ENCODE peak calls at places on chromosomes 1 and 21, in seven cellular contexts. C, B, S, X, W, R and Q are unnamed samples.

GRCh38 chr1:83102630-83103071 is 896.3 kb downstream of the TTLL7 start:
- DNase-seq in C (no peak), B (no peak), S (no peak), X (no peak), W (no peak), R (no peak), Q (no peak)

GRCh38 chr21:38351176-38351959 is 94.6 kb downstream of the KCNJ15 start:
- DNase-seq in C (no peak), B (no peak), S (no peak), X (no peak), W (peak), R (no peak), Q (no peak)

GRCh38 chr1:72051538-72051937 is 230.8 kb downstream of the NEGR1 start:
- DNase-seq in C (peak), B (no peak), S (no peak), X (no peak), W (no peak), R (no peak), Q (no peak)

GRCh38 chr1:234907585-234908457 is 220.8 kb downstream of the TOMM20 start:
- DNase-seq in C (no peak), B (no peak), S (no peak), X (no peak), W (peak), R (peak), Q (no peak)

GRCh38 chr1:2952371-2952770 is 68.9 kb upstream of the ACTRT2 start:
- DNase-seq in C (no peak), B (no peak), S (no peak), X (no peak), W (no peak), R (no peak), Q (no peak)

GRCh38 chr1:236978740-236979139 is 25.5 kb downstream of the MT1HL1 start:
- DNase-seq in C (no peak), B (no peak), S (no peak), X (no peak), W (no peak), R (no peak), Q (no peak)

GRCh38 chr1:62407398-62408009 is 29.3 kb upstream of the USP1 start:
- DNase-seq in C (no peak), B (no peak), S (peak), X (peak), W (peak), R (peak), Q (no peak)

GRCh38 chr21:44593598-44594405 is 1.5 kb upstream of the KRTAP10-6 start:
- DNase-seq in C (no peak), B (no peak), S (no peak), X (no peak), W (peak), R (no peak), Q (no peak)

GRCh38 chr21:34724131-34724856 is 55.5 kb downstream of the CLIC6 start:
- DNase-seq in C (no peak), B (no peak), S (no peak), X (no peak), W (peak), R (no peak), Q (no peak)

GRCh38 chr1:206486995-206487788 is 16.9 kb downstream of the IKBKE start:
- DNase-seq in C (no peak), B (no peak), S (no peak), X (no peak), W (no peak), R (no peak), Q (no peak)

GRCh38 chr1:116923421-116923820 is 13.7 kb downstream of the PTGFRN start:
- DNase-seq in C (no peak), B (no peak), S (no peak), X (no peak), W (peak), R (no peak), Q (no peak)

GRCh38 chr1:1162597-1163537 is 10.8 kb upstream of the TTLL10 start:
- DNase-seq in C (no peak), B (no peak), S (no peak), X (no peak), W (no peak), R (no peak), Q (no peak)

GRCh38 chr1:230753586-230754251 is 6.5 kb downstream of the CAPN9 start:
- DNase-seq in C (no peak), B (peak), S (peak), X (peak), W (peak), R (no peak), Q (peak)

GRCh38 chr21:35352066-35352770 is 303.1 kb upstream of the RUNX1 start:
- DNase-seq in C (no peak), B (no peak), S (no peak), X (no peak), W (peak), R (peak), Q (no peak)

GRCh38 chr1:38197566-38197965 is 151.0 kb upstream of the POU3F1 start:
- DNase-seq in C (no peak), B (no peak), S (no peak), X (no peak), W (no peak), R (no peak), Q (no peak)

GRCh38 chr21:21003701-21004100 is 5.5 kb downstream of the NCAM2 start:
- DNase-seq in C (no peak), B (no peak), S (no peak), X (peak), W (peak), R (no peak), Q (no peak)

GRCh38 chr1:89274431-89274857 is 1.8 kb upstream of the GBP5 start:
- DNase-seq in C (no peak), B (no peak), S (peak), X (no peak), W (peak), R (peak), Q (no peak)

GRCh38 chr1:213622365-213623087 is 365.2 kb upstream of the PROX1 start:
- DNase-seq in C (no peak), B (no peak), S (peak), X (no peak), W (no peak), R (no peak), Q (no peak)

GRCh38 chr1:111672338-111672737 is 52.7 kb downstream of the RAP1A start:
- DNase-seq in C (no peak), B (no peak), S (no peak), X (no peak), W (no peak), R (peak), Q (no peak)

GRCh38 chr21:28375708-28376385 is 616.8 kb downstream of the LTN1 start:
- DNase-seq in C (no peak), B (no peak), S (no peak), X (no peak), W (peak), R (peak), Q (no peak)

GRCh38 chr21:35179990-35180557 is 131.0 kb upstream of the RUNX1 start:
- DNase-seq in C (no peak), B (no peak), S (no peak), X (no peak), W (peak), R (no peak), Q (no peak)

GRCh38 chr1:175129997-175130648 is 62.5 kb downstream of the KIAA0040 start:
- DNase-seq in C (no peak), B (peak), S (no peak), X (peak), W (no peak), R (no peak), Q (peak)

GRCh38 chr1:100762461-100762860 is 42.9 kb downstream of the VCAM1 start:
- DNase-seq in C (no peak), B (no peak), S (no peak), X (no peak), W (no peak), R (no peak), Q (no peak)

GRCh38 chr1:86776108-86776507 is 71.7 kb downstream of the SH3GLB1 start:
- DNase-seq in C (no peak), B (no peak), S (no peak), X (no peak), W (peak), R (no peak), Q (no peak)

GRCh38 chr1:64744492-64745180 is at the start of gene RAVER2:
- DNase-seq in C (peak), B (peak), S (peak), X (no peak), W (peak), R (no peak), Q (no peak)

GRCh38 chr1:156195853-156196252 is 1.9 kb downstream of the SLC25A44 start:
- DNase-seq in C (no peak), B (no peak), S (no peak), X (no peak), W (no peak), R (no peak), Q (no peak)

GRCh38 chr21:36999131-36999898 is 7.2 kb upstream of the RIPPLY3 start:
- DNase-seq in C (no peak), B (no peak), S (no peak), X (no peak), W (no peak), R (no peak), Q (no peak)

GRCh38 chr21:38311765-38312164 is 55.0 kb downstream of the KCNJ15 start:
- DNase-seq in C (no peak), B (no peak), S (no peak), X (no peak), W (no peak), R (no peak), Q (no peak)

GRCh38 chr1:235888119-235888643 is 21.5 kb upstream of the LYST start:
- DNase-seq in C (no peak), B (no peak), S (peak), X (no peak), W (no peak), R (no peak), Q (no peak)

GRCh38 chr1:26145041-26145959 is 13.6 kb upstream of the FAM110D start:
- DNase-seq in C (peak), B (peak), S (peak), X (peak), W (peak), R (peak), Q (peak)

GRCh38 chr1:2098839-2099785 is 48.9 kb downstream of the PRKCZ start:
- DNase-seq in C (no peak), B (no peak), S (no peak), X (no peak), W (no peak), R (no peak), Q (no peak)

GRCh38 chr1:42692461-42692860 is 10.2 kb downstream of the YBX1 start:
- DNase-seq in C (no peak), B (no peak), S (no peak), X (no peak), W (no peak), R (no peak), Q (no peak)

GRCh38 chr1:114113801-114114750 is 39.6 kb downstream of the SYT6 start:
- DNase-seq in C (no peak), B (peak), S (no peak), X (no peak), W (no peak), R (no peak), Q (no peak)

DNA sequence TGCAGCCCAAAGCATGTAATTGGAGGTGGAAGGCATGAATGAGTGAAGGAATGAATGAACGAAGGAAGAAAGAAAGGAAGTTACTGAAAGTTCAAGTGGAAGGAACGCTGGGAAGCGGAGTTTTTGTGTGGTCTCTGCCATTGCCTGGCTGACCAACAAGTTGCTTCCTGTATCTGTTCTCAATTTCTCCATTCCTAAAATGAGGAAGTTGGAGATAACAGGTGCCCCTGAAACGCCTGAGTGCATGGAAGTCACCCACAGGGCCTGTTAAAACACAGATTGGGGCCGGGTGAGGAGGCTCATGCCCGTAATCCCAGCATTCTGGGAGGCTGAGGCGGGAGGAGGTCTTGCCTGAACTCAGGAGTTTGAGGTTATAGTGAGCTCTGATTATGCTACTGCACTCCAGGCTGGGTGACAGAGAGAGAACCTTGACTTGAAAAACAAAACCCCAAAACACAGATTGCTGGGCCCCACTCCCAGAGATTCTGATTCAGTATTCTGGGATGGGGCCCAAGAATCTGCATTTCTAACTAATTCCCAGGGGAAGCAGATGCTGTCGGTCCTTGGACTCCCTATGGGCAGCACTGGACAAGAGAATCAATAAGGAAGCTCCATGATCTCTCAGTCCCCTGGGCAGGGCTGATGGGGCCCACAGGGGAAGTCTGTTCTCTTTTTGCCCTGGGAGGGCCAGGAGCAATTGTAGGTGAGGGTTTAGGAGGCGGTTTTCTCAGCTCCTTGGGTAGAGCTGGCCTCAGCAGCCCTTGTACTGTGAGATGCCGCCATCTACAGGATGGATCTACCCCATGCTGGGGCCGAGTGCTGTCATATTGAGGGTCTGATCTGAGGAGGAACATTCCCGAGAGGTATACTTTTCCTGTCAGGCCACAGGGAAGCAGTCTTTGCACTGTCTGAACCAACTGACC is 3.3 kb upstream of the CNR2 start:
- DNase-seq in C (no peak), B (peak), S (peak), X (peak), W (peak), R (no peak), Q (peak)
- H3K4me3 ChIP-seq in C (no peak), B (no peak), S (no peak), X (peak), W (no peak), R (no peak), Q (no peak)

GRCh38 chr1:36321119-36321951 is 2.1 kb downstream of the EVA1B start:
- DNase-seq in C (peak), B (peak), S (no peak), X (no peak), W (peak), R (peak), Q (peak)
- H3K4me3 ChIP-seq in C (peak), B (peak), S (no peak), X (no peak), W (peak), R (peak), Q (peak)

GRCh38 chr1:23367451-23367790 is 2.2 kb downstream of the ZNF436 start:
- DNase-seq in C (no peak), B (no peak), S (peak), X (peak), W (no peak), R (no peak), Q (no peak)
- H3K4me3 ChIP-seq in C (peak), B (peak), S (peak), X (peak), W (peak), R (peak), Q (peak)

GRCh38 chr1:32831878-32832277 is 14.4 kb downstream of the S100PBP start:
- DNase-seq in C (no peak), B (no peak), S (no peak), X (no peak), W (no peak), R (no peak), Q (no peak)
- H3K4me3 ChIP-seq in C (no peak), B (no peak), S (no peak), X (no peak), W (no peak), R (no peak), Q (no peak)

DNA sequence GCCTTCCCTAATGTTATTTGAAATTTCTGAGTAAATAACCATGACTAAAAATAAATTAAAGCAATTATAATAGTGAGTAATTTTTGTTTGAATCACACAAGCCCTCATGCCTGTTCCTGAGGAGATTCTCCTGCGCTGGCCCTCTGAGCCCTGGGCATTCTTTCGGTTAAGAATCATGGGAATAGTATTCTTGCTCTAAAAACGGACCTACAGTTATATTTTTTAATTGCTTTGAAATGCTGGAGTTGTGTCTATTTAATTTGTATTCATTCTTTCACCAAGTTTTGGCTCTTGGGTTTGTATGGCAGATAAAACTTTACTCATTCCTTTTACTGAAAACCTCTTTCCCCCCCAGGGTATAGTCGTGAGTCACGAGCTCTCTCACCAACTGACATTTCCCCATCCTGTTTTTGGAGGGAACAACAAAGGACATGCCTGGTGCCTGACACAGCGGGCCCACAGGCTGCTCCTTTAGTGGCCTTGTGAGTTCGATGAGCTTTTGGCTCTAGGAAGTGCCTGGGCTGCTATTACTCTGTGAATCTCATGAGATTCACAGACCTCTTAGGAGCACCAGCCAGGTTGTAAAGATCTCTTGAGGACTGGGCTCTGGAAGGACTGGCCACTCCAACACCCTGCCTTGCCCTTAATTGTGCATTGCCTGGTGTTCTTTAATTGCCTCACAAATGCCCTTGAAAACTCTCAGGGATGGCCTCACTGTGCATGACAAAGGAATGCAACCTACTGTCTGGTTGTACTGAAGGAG is 58.6 kb downstream of the DDR2 start:
- DNase-seq in C (peak), B (no peak), S (no peak), X (no peak), W (peak), R (peak), Q (no peak)
- H3K4me3 ChIP-seq in C (no peak), B (no peak), S (no peak), X (no peak), W (no peak), R (no peak), Q (no peak)

DNA sequence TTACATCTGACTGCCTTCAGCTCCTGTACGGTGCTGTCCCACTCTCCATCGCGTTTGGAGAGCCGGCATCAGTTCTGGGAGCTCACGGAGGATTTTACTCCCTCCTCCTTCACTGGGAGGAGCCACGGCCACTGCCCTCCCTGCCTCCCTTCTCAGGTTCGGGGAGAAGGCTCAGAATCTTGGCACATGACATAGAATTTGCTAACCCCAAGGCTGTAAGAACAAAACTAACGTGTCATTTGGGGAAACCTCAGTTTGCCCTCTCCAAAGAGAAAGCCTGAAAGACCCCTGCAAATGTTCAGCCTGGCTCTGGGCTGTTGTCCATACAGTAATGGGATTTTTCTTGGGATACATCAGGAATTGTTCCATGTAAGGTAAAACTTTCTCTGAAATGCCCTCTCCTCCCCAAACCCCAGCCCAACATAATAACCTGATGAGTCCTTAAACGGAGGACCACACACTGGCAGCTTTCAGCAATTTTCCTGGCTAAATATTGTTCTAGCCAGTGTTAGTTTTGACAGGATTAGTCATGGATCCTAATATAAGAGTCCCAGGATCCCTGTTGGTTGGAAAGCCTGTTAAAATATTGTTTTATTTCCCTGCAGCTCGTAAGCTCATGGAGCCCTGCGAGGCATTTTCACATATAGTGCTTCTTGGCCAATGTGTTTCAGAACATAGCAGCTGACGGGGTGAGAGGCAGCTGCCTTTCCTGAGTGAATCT is 98.8 kb downstream of the RHOU start:
- DNase-seq in C (no peak), B (no peak), S (no peak), X (no peak), W (no peak), R (no peak), Q (no peak)
- H3K4me3 ChIP-seq in C (no peak), B (no peak), S (no peak), X (no peak), W (no peak), R (no peak), Q (no peak)

GRCh38 chr1:185044387-185044786 is 971 bp upstream of the RNF2 start:
- DNase-seq in C (no peak), B (no peak), S (no peak), X (no peak), W (no peak), R (no peak), Q (no peak)

GRCh38 chr1:185041742-185042141 is 3.6 kb upstream of the RNF2 start:
- DNase-seq in C (no peak), B (no peak), S (no peak), X (no peak), W (no peak), R (no peak), Q (no peak)

GRCh38 chr1:185044981-185045792 is at the start of gene RNF2:
- DNase-seq in C (peak), B (peak), S (peak), X (peak), W (peak), R (peak), Q (peak)

GRCh38 chr1:185038813-185039399 is 6.5 kb upstream of the RNF2 start:
- DNase-seq in C (no peak), B (no peak), S (no peak), X (no peak), W (no peak), R (no peak), Q (no peak)

DNA sequence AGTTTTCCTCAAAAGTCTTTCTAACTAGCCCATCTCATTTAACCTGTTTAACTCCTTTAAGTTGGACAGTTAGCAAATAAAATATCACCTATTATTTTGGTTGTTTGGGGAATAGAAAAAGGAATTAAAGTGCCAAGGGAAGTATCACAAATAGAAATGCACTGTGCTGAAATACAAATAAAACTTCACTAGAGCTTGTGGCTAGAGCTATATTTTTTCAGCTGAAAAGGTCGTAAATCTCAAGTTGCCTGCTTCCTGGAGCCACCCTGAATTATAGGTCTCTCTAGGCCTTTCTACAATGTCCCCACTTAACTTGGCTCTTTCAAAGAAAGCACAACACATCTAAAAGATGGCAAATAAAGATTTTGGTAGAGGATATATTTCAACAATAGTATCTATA is 5.0 kb upstream of the RNF2 start:
- DNase-seq in C (no peak), B (no peak), S (no peak), X (no peak), W (no peak), R (no peak), Q (no peak)
- H3K4me3 ChIP-seq in C (no peak), B (no peak), S (no peak), X (no peak), W (no peak), R (no peak), Q (no peak)

GRCh38 chr1:11652203-11652780 is 1.9 kb downstream of the FBXO2 start:
- DNase-seq in C (no peak), B (no peak), S (no peak), X (no peak), W (no peak), R (no peak), Q (no peak)
- H3K4me3 ChIP-seq in C (no peak), B (no peak), S (no peak), X (no peak), W (no peak), R (no peak), Q (no peak)